ENCODE peak calls at places on chromosomes 13 and 19, in four cellular contexts. X is AG09319, P is K562, Z is HFF-Myc. M is an unnamed sample.

GRCh38 chr19:51688665-51689571 is 4.2 kb upstream of the SPACA6 start:
- DNase-seq in X (peak; percentile 97), P (peak; percentile 87), Z (peak; percentile 66), M (peak; percentile 79)

GRCh38 chr19:45767410-45767880 is 1.6 kb downstream of the SIX5 start:
- DNase-seq in X (peak; percentile 72), P (peak; percentile 89), Z (no peak), M (peak; percentile 56)

GRCh38 chr19:30602661-30603322 is 230.6 kb downstream of the ZNF536 start:
- DNase-seq in X (no peak), P (no peak), Z (no peak), M (no peak)

GRCh38 chr13:80695841-80696240 is 354.9 kb upstream of the SPRY2 start:
- DNase-seq in X (no peak), P (no peak), Z (no peak), M (no peak)

GRCh38 chr13:41494202-41494601 is 36.9 kb downstream of the RGCC start:
- DNase-seq in X (no peak), P (no peak), Z (no peak), M (no peak)

GRCh38 chr19:2455481-2456300 is 1.1 kb downstream of the LMNB2 start:
- DNase-seq in X (no peak), P (peak; percentile 66), Z (no peak), M (no peak)

GRCh38 chr19:16244091-16244490 is 46.4 kb downstream of the AP1M1 start:
- DNase-seq in X (peak; percentile 25), P (no peak), Z (no peak), M (no peak)

GRCh38 chr13:113406321-113407102 is 42.6 kb upstream of the GRTP1 start:
- DNase-seq in X (no peak), P (no peak), Z (no peak), M (no peak)

GRCh38 chr13:87444135-87444534 is 227.0 kb upstream of the SLITRK5 start:
- DNase-seq in X (no peak), P (no peak), Z (no peak), M (no peak)

GRCh38 chr19:512548-513365 is 5.5 kb downstream of the TPGS1 start:
- DNase-seq in X (no peak), P (peak; percentile 75), Z (no peak), M (no peak)

GRCh38 chr13:106098778-106099177 is 436.7 kb downstream of the EFNB2 start:
- DNase-seq in X (no peak), P (no peak), Z (no peak), M (no peak)

GRCh38 chr13:99086149-99086868 is 108.4 kb upstream of the DOCK9 start:
- DNase-seq in X (no peak), P (peak; percentile 58), Z (no peak), M (peak; percentile 53)

GRCh38 chr13:31209819-31210209 is 10.0 kb downstream of the B3GLCT start:
- DNase-seq in X (no peak), P (no peak), Z (no peak), M (no peak)

GRCh38 chr19:20660473-20660872 is 898 bp downstream of the ZNF626 start:
- DNase-seq in X (no peak), P (peak; percentile 34), Z (no peak), M (no peak)

GRCh38 chr19:55605637-55606470 is at the start of gene ZNF865:
- DNase-seq in X (peak; percentile 65), P (peak; percentile 92), Z (peak; percentile 66), M (peak; percentile 71)

GRCh38 chr13:63120883-63121282 is 1705.2 kb upstream of the PCDH20 start:
- DNase-seq in X (no peak), P (no peak), Z (no peak), M (no peak)

DNA sequence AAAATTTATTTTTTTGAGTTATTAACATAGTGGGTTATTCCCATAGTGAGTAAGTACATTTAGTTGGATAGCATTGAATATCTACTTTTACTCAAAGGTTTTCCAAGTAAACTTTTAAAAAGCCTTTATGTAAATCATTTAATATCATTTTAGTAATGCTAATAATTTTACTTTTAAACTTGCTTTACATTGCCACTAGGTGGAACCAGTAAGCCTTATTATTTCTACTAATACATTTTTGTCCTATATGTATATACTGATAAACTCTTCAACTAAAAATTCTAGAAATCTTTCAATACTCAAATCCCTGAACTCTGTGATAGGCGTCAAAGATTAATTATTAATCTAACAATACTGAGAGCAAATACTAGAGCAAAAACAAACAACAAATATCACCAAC is 1709.2 kb upstream of the PCDH20 start:
- DNase-seq in X (no peak), P (no peak), Z (no peak), M (no peak)
- TF ChIP-seq CTCF in X (peak; percentile 41), P (no peak), Z (no peak), M (peak; percentile 74)

GRCh38 chr19:38457202-38457601 is 23.7 kb downstream of the RYR1 start:
- DNase-seq in X (no peak), P (no peak), Z (no peak), M (no peak)
- TF ChIP-seq CTCF in X (no peak), P (no peak), Z (no peak), M (no peak)

GRCh38 chr19:33194884-33195710 is 967 bp downstream of the LRP3 start:
- DNase-seq in X (no peak), P (no peak), Z (no peak), M (peak; percentile 41)

GRCh38 chr19:33192010-33192409 is 2.1 kb upstream of the LRP3 start:
- DNase-seq in X (no peak), P (no peak), Z (no peak), M (no peak)

GRCh38 chr19:33194527-33194883 is 375 bp downstream of the LRP3 start:
- DNase-seq in X (no peak), P (no peak), Z (no peak), M (no peak)

GRCh38 chr19:33193864-33194362 is at the start of gene LRP3:
- DNase-seq in X (no peak), P (no peak), Z (no peak), M (no peak)

DNA sequence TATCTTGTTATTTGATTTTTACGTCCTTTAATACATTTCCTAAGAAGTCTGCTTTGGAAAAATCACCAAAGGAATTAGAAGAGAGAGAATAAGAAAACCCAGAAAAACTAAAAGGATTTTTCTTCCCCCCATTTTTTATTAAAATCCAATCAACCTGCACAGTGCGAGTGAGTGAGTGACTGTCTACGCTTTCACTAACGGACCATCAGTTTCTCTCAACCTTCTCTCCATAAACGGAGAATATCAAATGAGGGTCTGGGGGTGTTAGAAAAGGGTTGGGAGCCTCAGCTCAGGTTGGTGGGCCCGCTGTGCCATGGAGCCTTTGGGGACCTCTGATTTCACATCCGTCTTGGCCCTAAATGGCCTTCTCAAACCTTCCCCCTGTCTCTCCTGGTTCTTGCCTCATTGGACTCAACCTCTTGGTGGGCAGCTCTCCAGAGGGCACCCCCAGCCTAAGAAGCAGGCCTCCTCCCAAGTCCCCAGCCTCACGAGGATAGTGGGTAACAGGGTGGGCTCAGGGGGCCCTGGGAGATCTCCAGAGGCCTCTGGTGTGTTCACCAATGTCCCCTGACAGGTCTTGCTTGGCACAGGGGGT is 764 bp upstream of the LRP3 start:
- DNase-seq in X (no peak), P (no peak), Z (no peak), M (no peak)
- TF ChIP-seq CTCF in X (no peak), P (no peak), Z (no peak), M (no peak)

GRCh38 chr19:41893899-41894298 is 10.9 kb downstream of the ARHGEF1 start:
- DNase-seq in X (no peak), P (peak; percentile 41), Z (no peak), M (no peak)
- TF ChIP-seq CTCF in X (no peak), P (peak; percentile 39), Z (peak; percentile 29), M (no peak)

DNA sequence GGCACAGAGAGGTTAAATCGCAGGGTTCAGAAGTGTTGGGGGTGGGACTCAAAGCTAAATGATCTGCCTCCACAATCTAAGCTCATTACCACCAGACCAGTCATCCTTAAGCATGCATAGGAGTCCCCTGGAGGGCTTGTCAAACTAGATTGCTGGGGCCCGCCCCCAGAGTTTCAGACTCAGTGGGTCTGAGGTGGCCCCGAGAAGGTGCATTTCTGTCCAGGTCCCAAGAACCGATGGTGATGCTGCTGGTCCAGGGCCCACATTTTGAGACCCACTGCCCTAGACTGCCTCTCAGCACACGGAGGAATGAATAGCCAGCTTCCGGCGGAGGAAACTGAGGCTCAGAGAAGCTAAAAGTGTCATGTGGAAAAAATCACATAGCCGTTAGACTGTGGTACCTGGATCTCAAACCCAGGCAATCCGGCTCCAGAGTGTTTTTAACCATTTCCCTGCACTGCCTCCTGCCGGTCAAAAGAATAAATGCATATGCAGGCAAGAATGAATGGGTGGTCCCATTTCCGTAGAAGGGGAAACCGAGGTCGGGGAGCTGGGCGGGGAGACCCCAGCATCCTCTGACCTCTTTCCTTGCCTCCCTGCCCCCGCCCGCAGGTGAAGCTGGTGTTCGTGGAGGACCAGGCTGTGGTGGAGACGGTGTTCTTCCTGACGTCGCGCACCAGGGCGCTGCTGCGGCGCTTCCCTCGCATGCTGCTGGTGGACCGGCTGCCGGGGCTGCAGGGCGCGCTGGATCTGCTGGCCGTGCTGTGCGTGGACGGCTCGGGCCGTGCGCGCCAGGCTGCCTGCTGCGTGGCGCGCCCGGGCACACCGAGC is 23.8 kb downstream of the ZSWIM9 start:
- DNase-seq in X (no peak), P (peak; percentile 50), Z (no peak), M (peak; percentile 33)
- TF ChIP-seq CTCF in X (peak; percentile 48), P (peak; percentile 48), Z (peak; percentile 59), M (peak; percentile 80)

GRCh38 chr19:11964496-11964857 is 363 bp upstream of the ZNF763 start:
- DNase-seq in X (no peak), P (no peak), Z (no peak), M (no peak)
- TF ChIP-seq CTCF in X (peak; percentile 21), P (no peak), Z (no peak), M (no peak)

GRCh38 chr19:8335343-8336071 is 7.6 kb downstream of the KANK3 start:
- DNase-seq in X (no peak), P (no peak), Z (no peak), M (no peak)
- TF ChIP-seq CTCF in X (no peak), P (peak; percentile 12), Z (no peak), M (no peak)

GRCh38 chr13:26132756-26133155 is 80.9 kb upstream of the SHISA2 start:
- DNase-seq in X (no peak), P (peak; percentile 8), Z (no peak), M (no peak)
- TF ChIP-seq CTCF in X (peak; percentile 16), P (peak; percentile 45), Z (peak; percentile 30), M (no peak)

GRCh38 chr19:17394891-17395415 is 957 bp upstream of the CCDC194 start:
- DNase-seq in X (no peak), P (peak; percentile 91), Z (no peak), M (peak; percentile 71)
- TF ChIP-seq CTCF in X (peak; percentile 12), P (peak; percentile 88), Z (peak; percentile 64), M (peak; percentile 76)

GRCh38 chr13:109496216-109496615 is 290.2 kb downstream of the IRS2 start:
- DNase-seq in X (no peak), P (no peak), Z (no peak), M (no peak)

GRCh38 chr13:109497917-109498316 is 288.5 kb downstream of the IRS2 start:
- DNase-seq in X (no peak), P (no peak), Z (no peak), M (no peak)

GRCh38 chr13:109494955-109495354 is 291.4 kb downstream of the IRS2 start:
- DNase-seq in X (no peak), P (no peak), Z (no peak), M (no peak)

DNA sequence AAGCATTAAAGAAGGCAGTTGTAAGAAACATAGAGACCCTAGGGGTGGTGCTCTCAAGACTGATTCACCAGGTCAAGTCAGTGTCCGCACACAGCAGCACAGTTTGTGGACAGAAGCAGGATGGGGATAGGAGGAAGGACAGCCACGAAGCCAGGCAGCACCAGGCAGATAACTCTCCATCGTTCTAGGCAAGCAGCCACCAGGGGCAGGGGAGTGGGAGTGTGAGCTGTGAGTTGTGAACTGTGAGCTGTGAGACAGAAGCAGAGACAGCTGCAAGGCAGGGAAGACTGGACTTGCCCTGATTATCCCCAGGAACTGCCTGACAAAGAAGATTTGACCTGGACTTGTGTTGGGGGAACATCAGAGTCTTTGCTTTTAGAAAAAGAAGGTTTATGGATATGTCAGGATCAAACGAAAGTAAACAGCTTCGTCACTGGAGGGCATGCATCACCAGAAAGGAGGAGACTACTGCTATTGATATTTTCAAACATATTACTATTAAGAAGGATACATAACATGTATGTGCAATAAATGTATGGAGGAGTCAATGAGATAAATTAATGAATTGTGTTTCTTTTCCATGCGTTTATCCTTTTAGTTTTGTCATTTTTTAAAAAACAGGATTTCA is 286.1 kb downstream of the IRS2 start:
- DNase-seq in X (no peak), P (peak; percentile 1), Z (no peak), M (peak; percentile 37)
- TF ChIP-seq CTCF in X (no peak), P (no peak), Z (no peak), M (no peak)

M was measured in endothelial cell.